ENCODE peak calls at places on chromosome 17, in seven cellular contexts. I is tibial artery, B is brain microvascular endothelial cell, C is cardiac muscle cell, A is fibroblast of villous mesenchyme, D is transverse colon, H is OCI-LY7. F is an unnamed sample.

GRCh38 chr17:16929281-16929680 is 42.6 kb downstream of the TNFRSF13B start:
- DNase-seq in I (no peak), B (no peak), C (no peak), A (no peak), D (no peak), H (no peak), F (no peak)

GRCh38 chr17:73017653-73018052 is 74.8 kb downstream of the SLC39A11 start:
- DNase-seq in I (no peak), B (peak), C (peak), A (peak), D (no peak), H (no peak), F (peak)

GRCh38 chr17:78779848-78780247 is 2.2 kb downstream of the CYTH1 start:
- DNase-seq in I (peak), B (no peak), C (no peak), A (no peak), D (peak), H (peak), F (no peak)

GRCh38 chr17:6104956-6105355 is 34.8 kb downstream of the WSCD1 start:
- DNase-seq in I (peak), B (no peak), C (no peak), A (no peak), D (peak), H (no peak), F (no peak)

GRCh38 chr17:9924735-9925191 is 19.7 kb upstream of the RCVRN start:
- DNase-seq in I (no peak), B (peak), C (peak), A (peak), D (no peak), H (peak), F (peak)

GRCh38 chr17:31385428-31386285 is 5.8 kb upstream of the RAB11FIP4 start:
- DNase-seq in I (peak), B (no peak), C (no peak), A (no peak), D (no peak), H (no peak), F (peak)

GRCh38 chr17:17837380-17837821 is 615 bp upstream of the SREBF1 start:
- DNase-seq in I (peak), B (peak), C (peak), A (peak), D (no peak), H (peak), F (peak)

GRCh38 chr17:13311301-13311700 is 290.4 kb downstream of the HS3ST3A1 start:
- DNase-seq in I (no peak), B (no peak), C (peak), A (peak), D (no peak), H (no peak), F (peak)

GRCh38 chr17:82110298-82110697 is 12.3 kb upstream of the FASN start:
- DNase-seq in I (no peak), B (no peak), C (no peak), A (no peak), D (no peak), H (no peak), F (no peak)

GRCh38 chr17:7839199-7839889 is 5.3 kb downstream of the KDM6B start:
- DNase-seq in I (no peak), B (no peak), C (no peak), A (peak), D (peak), H (peak), F (no peak)

GRCh38 chr17:73952498-73953205 is 250.8 kb upstream of the RPL38 start:
- DNase-seq in I (no peak), B (no peak), C (peak), A (peak), D (peak), H (no peak), F (no peak)

GRCh38 chr17:42577532-42578281 is at the start of gene PSMC3IP:
- DNase-seq in I (peak), B (peak), C (peak), A (peak), D (peak), H (peak), F (peak)
- TF ChIP-seq CTCF in I (peak), B (peak), C (peak), A (peak), D (peak), H (peak), F (peak)

GRCh38 chr17:2580156-2580555 is 13.3 kb upstream of the PAFAH1B1 start:
- DNase-seq in I (no peak), B (no peak), C (no peak), A (no peak), D (no peak), H (no peak), F (no peak)
- H3K4me3 ChIP-seq in I (no peak), B (no peak), C (no peak), A (no peak), D (no peak), H (no peak), F (no peak)

GRCh38 chr17:156094-156621 is 18.8 kb downstream of the SCGB1C2 start:
- DNase-seq in I (no peak), B (no peak), C (no peak), A (no peak), D (no peak), H (no peak), F (no peak)

GRCh38 chr17:158379-158778 is 21.0 kb downstream of the SCGB1C2 start:
- DNase-seq in I (no peak), B (no peak), C (no peak), A (no peak), D (no peak), H (no peak), F (no peak)

GRCh38 chr17:156946-157345 is 19.6 kb downstream of the SCGB1C2 start:
- DNase-seq in I (no peak), B (no peak), C (no peak), A (no peak), D (no peak), H (no peak), F (no peak)

GRCh38 chr17:159609-160008 is 21.8 kb downstream of the DOC2B start:
- DNase-seq in I (no peak), B (no peak), C (no peak), A (no peak), D (no peak), H (no peak), F (no peak)

GRCh38 chr17:157901-158300 is 20.5 kb downstream of the SCGB1C2 start:
- DNase-seq in I (no peak), B (no peak), C (no peak), A (no peak), D (no peak), H (no peak), F (no peak)
- TF ChIP-seq CTCF in I (no peak), B (no peak), C (no peak), A (no peak), D (no peak), H (no peak), F (no peak)

GRCh38 chr17:56715613-56716357 is 117.9 kb downstream of the C17orf67 start:
- DNase-seq in I (peak), B (peak), C (peak), A (peak), D (peak), H (peak), F (peak)
- H3K4me3 ChIP-seq in I (no peak), B (no peak), C (no peak), A (no peak), D (no peak), H (no peak), F (no peak)

GRCh38 chr17:45825792-45826191 is 18.9 kb upstream of the SPPL2C start:
- DNase-seq in I (no peak), B (no peak), C (no peak), A (no peak), D (no peak), H (no peak), F (no peak)

GRCh38 chr17:45826919-45827628 is 17.6 kb upstream of the SPPL2C start:
- DNase-seq in I (no peak), B (no peak), C (no peak), A (no peak), D (no peak), H (no peak), F (no peak)

GRCh38 chr17:45824901-45825492 is 19.7 kb upstream of the SPPL2C start:
- DNase-seq in I (no peak), B (no peak), C (no peak), A (no peak), D (no peak), H (no peak), F (no peak)

GRCh38 chr17:45824475-45824874 is 20.2 kb upstream of the SPPL2C start:
- DNase-seq in I (no peak), B (no peak), C (no peak), A (no peak), D (no peak), H (no peak), F (no peak)

GRCh38 chr17:45828171-45829133 is 16.2 kb upstream of the SPPL2C start:
- DNase-seq in I (no peak), B (no peak), C (no peak), A (peak), D (no peak), H (no peak), F (no peak)
- TF ChIP-seq CTCF in I (no peak), B (no peak), C (no peak), A (no peak), D (no peak), H (no peak), F (no peak)

F was measured in fibroblast of pulmonary artery.